ENCODE peak calls at places on chromosome 5, in four cellular contexts. X, A, T and S are unnamed samples.

GRCh38 chr5:116766470-116766947 is 191.9 kb upstream of the SEMA6A start:
- DNase-seq in X (no peak), A (peak), T (peak), S (peak)

GRCh38 chr5:75363726-75364495 is 26.9 kb downstream of the HMGCR start:
- DNase-seq in X (no peak), A (peak), T (no peak), S (peak)

GRCh38 chr5:177384134-177384533 is at the start of gene SLC34A1:
- DNase-seq in X (no peak), A (no peak), T (no peak), S (no peak)

GRCh38 chr5:127596501-127596900 is 52.4 kb upstream of the CTXN3 start:
- DNase-seq in X (no peak), A (no peak), T (no peak), S (no peak)

GRCh38 chr5:157463081-157463480 is 3.1 kb downstream of the NIPAL4 start:
- DNase-seq in X (no peak), A (no peak), T (no peak), S (no peak)

GRCh38 chr5:108830705-108831276 is 83.1 kb downstream of the FER start:
- DNase-seq in X (no peak), A (no peak), T (no peak), S (no peak)

GRCh38 chr5:537098-537497 is 12.8 kb upstream of the SLC9A3 start:
- DNase-seq in X (no peak), A (no peak), T (no peak), S (no peak)

GRCh38 chr5:103234239-103234975 is 24.2 kb upstream of the MACIR start:
- DNase-seq in X (no peak), A (peak), T (peak), S (peak)

GRCh38 chr5:82387041-82387818 is 109.1 kb upstream of the RPS23 start:
- DNase-seq in X (no peak), A (peak), T (peak), S (peak)

GRCh38 chr5:88683506-88684135 is 199.4 kb downstream of the MEF2C start:
- DNase-seq in X (no peak), A (no peak), T (no peak), S (no peak)

GRCh38 chr5:95955996-95956899 is 5.4 kb downstream of the ELL2 start:
- DNase-seq in X (no peak), A (peak), T (peak), S (peak)

GRCh38 chr5:143495124-143495523 is 91.6 kb upstream of the NR3C1 start:
- DNase-seq in X (no peak), A (peak), T (peak), S (peak)

GRCh38 chr5:169629847-169630548 is 7.1 kb upstream of the DOCK2 start:
- DNase-seq in X (no peak), A (peak), T (peak), S (peak)

GRCh38 chr5:119470105-119470763 is 17.9 kb downstream of the HSD17B4 start:
- DNase-seq in X (no peak), A (no peak), T (no peak), S (no peak)

GRCh38 chr5:132778129-132778528 is 1.1 kb upstream of the SEPTIN8 start:
- DNase-seq in X (no peak), A (no peak), T (no peak), S (no peak)

GRCh38 chr5:124839371-124839998 is 93.0 kb upstream of the ZNF608 start:
- DNase-seq in X (no peak), A (peak), T (peak), S (peak)

GRCh38 chr5:92769986-92770385 is 811.0 kb downstream of the NR2F1-AS1 start:
- DNase-seq in X (no peak), A (peak), T (peak), S (peak)

GRCh38 chr5:179409806-179410205 is 64.5 kb upstream of the ADAMTS2 start:
- DNase-seq in X (no peak), A (no peak), T (no peak), S (no peak)

GRCh38 chr5:127650649-127651048 is 1.8 kb downstream of the CTXN3 start:
- DNase-seq in X (no peak), A (peak), T (peak), S (peak)

GRCh38 chr5:103424008-103424407 is 138.6 kb downstream of the NUDT12 start:
- DNase-seq in X (no peak), A (peak), T (no peak), S (peak)

GRCh38 chr5:143263272-143263810 is 140.1 kb downstream of the NR3C1 start:
- DNase-seq in X (no peak), A (no peak), T (no peak), S (peak)

GRCh38 chr5:71767661-71768060 is 48.6 kb downstream of the CARTPT start:
- DNase-seq in X (no peak), A (no peak), T (peak), S (peak)

GRCh38 chr5:76926329-76927105 is 26.3 kb upstream of the CRHBP start:
- DNase-seq in X (no peak), A (peak), T (peak), S (peak)

GRCh38 chr5:57316798-57317327 is 143.0 kb downstream of the GPBP1 start:
- DNase-seq in X (no peak), A (peak), T (peak), S (peak)

GRCh38 chr5:179803651-179804598 is 2.7 kb downstream of the MGAT4B start:
- DNase-seq in X (no peak), A (peak), T (peak), S (no peak)

GRCh38 chr5:57986746-57987145 is 473.1 kb downstream of the PLK2 start:
- DNase-seq in X (peak), A (peak), T (peak), S (peak)

GRCh38 chr5:180207593-180207992 is 1.4 kb downstream of the RASGEF1C start:
- DNase-seq in X (no peak), A (no peak), T (no peak), S (no peak)

GRCh38 chr5:84373506-84373905 is 11.2 kb downstream of the EDIL3 start:
- DNase-seq in X (no peak), A (no peak), T (peak), S (no peak)

GRCh38 chr5:107555425-107556090 is 115.2 kb downstream of the EFNA5 start:
- DNase-seq in X (no peak), A (no peak), T (no peak), S (peak)

GRCh38 chr5:176676361-176676824 is 29.1 kb downstream of the TSPAN17 start:
- DNase-seq in X (no peak), A (peak), T (peak), S (peak)

GRCh38 chr5:9348296-9348996 is 197.4 kb downstream of the SEMA5A start:
- DNase-seq in X (no peak), A (peak), T (peak), S (peak)

GRCh38 chr5:163565931-163566608 is 60.7 kb downstream of the MAT2B start:
- DNase-seq in X (no peak), A (peak), T (peak), S (peak)

GRCh38 chr5:88729476-88730182 is 153.4 kb downstream of the MEF2C start:
- DNase-seq in X (no peak), A (peak), T (peak), S (peak)

GRCh38 chr5:77649776-77650175 is 11.3 kb upstream of the OTP start:
- DNase-seq in X (no peak), A (no peak), T (no peak), S (no peak)

GRCh38 chr5:54306893-54307292 is 3.5 kb downstream of the ARL15 start:
- DNase-seq in X (no peak), A (no peak), T (no peak), S (no peak)

GRCh38 chr5:155539958-155540595 is 526.5 kb downstream of the KIF4B start:
- DNase-seq in X (no peak), A (no peak), T (no peak), S (no peak)

GRCh38 chr5:170338933-170339779 is 41.6 kb upstream of the LCP2 start:
- DNase-seq in X (no peak), A (no peak), T (no peak), S (no peak)

DNA sequence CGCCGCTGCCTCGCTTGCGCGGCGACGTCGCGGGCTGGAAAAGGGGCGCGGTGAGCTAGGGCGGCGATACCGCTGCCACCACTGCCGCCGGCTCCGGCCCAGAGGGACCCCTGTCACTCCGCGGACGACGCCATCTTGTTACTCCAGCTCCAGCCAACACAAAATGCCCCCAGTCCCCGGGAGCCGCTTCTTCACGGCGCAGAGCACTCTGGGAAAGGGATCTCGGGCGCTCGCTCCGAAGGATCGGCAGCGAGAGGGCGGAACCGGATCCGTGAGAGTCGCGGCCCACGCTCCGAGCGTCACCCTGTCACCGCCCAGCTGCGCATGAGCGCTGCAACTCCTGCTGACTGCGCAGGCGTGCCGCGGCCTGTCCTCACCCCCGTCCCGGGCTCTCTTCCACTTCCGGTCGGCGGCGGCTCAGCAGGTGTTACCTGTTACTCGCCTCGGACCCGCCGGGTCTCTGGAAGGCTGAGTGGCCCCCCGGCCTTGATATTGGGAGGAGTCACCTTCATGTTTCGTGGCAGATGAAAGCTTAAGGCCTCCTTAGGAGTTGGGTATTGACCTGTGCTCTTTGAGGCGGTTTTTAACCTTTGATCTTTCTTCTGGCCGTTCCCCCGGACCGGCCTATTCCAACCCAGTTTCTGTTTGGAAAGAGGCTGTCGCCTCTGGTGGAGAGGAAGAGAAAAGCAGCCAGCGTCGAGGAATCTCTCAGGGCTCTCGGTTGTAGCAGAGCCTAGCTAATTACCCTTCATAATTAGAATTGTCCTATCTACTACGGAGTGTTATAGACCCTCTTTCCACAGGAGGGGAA is at the start of gene CSNK1A1:
- DNase-seq in X (peak), A (peak), T (peak), S (peak)
- TF ChIP-seq CTCF in X (peak), A (peak), T (peak), S (peak)

GRCh38 chr5:39076101-39076756 is 2.0 kb upstream of the RICTOR start:
- DNase-seq in X (no peak), A (no peak), T (no peak), S (no peak)
- H3K4me3 ChIP-seq in X (peak), A (no peak), T (no peak), S (no peak)

GRCh38 chr5:14745188-14745563 is 80.7 kb downstream of the OTULIN start:
- DNase-seq in X (no peak), A (no peak), T (no peak), S (no peak)

GRCh38 chr5:14743601-14744295 is 79.2 kb downstream of the OTULIN start:
- DNase-seq in X (no peak), A (peak), T (peak), S (peak)

GRCh38 chr5:14742427-14743010 is 78.0 kb downstream of the OTULIN start:
- DNase-seq in X (no peak), A (no peak), T (no peak), S (no peak)

GRCh38 chr5:14745753-14746152 is 81.2 kb downstream of the OTULIN start:
- DNase-seq in X (no peak), A (no peak), T (no peak), S (no peak)

DNA sequence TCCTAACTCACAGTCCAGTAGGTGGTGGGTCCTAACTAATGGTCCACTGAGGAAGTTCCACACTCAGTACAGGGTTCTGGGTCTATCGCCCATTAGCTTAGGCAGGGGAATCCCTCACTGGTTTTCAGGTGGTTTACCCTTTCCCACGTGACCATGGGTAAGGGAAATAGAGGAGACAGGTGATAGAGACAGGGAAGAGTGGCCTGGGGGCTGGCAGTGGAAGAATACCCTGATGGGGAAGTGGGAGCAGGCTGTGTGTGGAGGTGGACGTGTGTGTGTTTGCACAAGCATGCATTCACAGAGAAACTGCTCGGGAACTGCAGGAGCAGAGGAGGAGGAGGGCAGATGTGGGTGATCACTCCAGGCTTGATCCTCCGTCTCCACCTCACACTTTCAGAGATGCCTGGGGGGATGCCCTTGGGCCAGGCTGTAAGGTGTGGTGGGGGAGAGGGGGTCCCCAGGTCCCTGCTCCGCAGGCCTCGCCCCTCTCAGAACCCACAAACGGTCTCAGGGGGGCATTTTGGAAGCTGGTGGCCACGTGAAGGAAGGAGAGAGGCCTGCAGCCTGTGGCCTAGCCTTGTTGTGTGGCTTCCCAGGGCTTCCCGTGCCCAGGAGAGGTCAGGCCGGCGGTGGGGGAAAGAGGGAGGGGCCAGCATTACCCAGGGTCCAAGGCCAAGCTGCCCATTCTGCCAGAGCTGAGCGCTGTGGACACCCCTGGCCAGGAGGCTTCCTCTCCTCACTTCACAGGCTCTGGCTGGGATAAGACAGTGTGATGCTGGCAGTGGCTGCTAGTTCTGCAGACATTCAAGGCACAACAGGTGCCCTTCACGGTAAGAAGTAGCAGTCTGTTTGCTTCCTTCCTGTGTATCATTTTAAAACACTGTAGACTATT is 80.0 kb downstream of the OTULIN start:
- DNase-seq in X (no peak), A (no peak), T (no peak), S (no peak)
- TF ChIP-seq CTCF in X (no peak), A (no peak), T (no peak), S (no peak)

GRCh38 chr5:36078430-36078829 is 11.7 kb upstream of the UGT3A2 start:
- DNase-seq in X (no peak), A (no peak), T (no peak), S (no peak)
- H3K4me3 ChIP-seq in X (no peak), A (no peak), T (no peak), S (no peak)

GRCh38 chr5:90803376-90803775 is 244.8 kb downstream of the ADGRV1 start:
- DNase-seq in X (no peak), A (no peak), T (no peak), S (no peak)
- TF ChIP-seq CTCF in X (no peak), A (no peak), T (no peak), S (peak)